ENCODE peak calls at places on chromosome 7, in ten cellular contexts. W is NCI-H2081 treated with DMSO at 0.1 percent for 48 hours, Q is endothelial cell, U is A172, F is cardiac fibroblast, R is amygdala, M is keratinocyte, S is skeletal muscle cell, C is brain microvascular endothelial cell, T is stromal cell of bone marrow. L is an unnamed sample.

GRCh38 chr7:151520419-151521229 is 929 bp upstream of the RHEB start:
- DNase-seq in W (no peak), R (no peak), M (no peak), C (no peak), U (peak), S (no peak), T (no peak), Q (peak), F (no peak), L (no peak)

GRCh38 chr7:134954197-134955082 is 31.9 kb upstream of the AGBL3 start:
- DNase-seq in M (peak), W (peak), U (peak), F (peak), R (no peak), S (no peak), C (no peak), Q (no peak), T (peak), L (no peak)

GRCh38 chr7:23100697-23101096 is 4.9 kb upstream of the KLHL7 start:
- DNase-seq in M (no peak), C (no peak), T (no peak), S (no peak), W (no peak), F (no peak), U (no peak), R (no peak), Q (no peak), L (no peak)

GRCh38 chr7:139648941-139649425 is 125.5 kb downstream of the CLEC2L start:
- DNase-seq in M (no peak), Q (no peak), U (no peak), R (no peak), F (no peak), C (no peak), T (no peak), S (no peak), W (no peak), L (peak)

GRCh38 chr7:50664461-50664922 is 99.3 kb upstream of the DDC start:
- DNase-seq in C (peak), W (no peak), S (no peak), F (peak), Q (no peak), M (peak), T (peak), R (no peak), U (peak), L (no peak)

GRCh38 chr7:95169678-95170077 is 154.7 kb downstream of the PON1 start:
- DNase-seq in R (no peak), F (peak), T (peak), W (no peak), Q (no peak), C (no peak), M (no peak), U (no peak), S (no peak), L (no peak)

GRCh38 chr7:51450541-51450940 is 133.9 kb upstream of the COBL start:
- DNase-seq in F (no peak), R (no peak), T (no peak), C (no peak), M (no peak), Q (no peak), U (no peak), S (no peak), W (no peak), L (no peak)

GRCh38 chr7:26760499-26760898 is 103.9 kb downstream of the SKAP2 start:
- DNase-seq in Q (no peak), T (no peak), W (no peak), U (no peak), S (no peak), F (no peak), C (no peak), M (no peak), R (no peak), L (no peak)

GRCh38 chr7:116327751-116328150 is 117.4 kb downstream of the TES start:
- DNase-seq in M (no peak), T (peak), F (peak), R (no peak), C (peak), S (peak), Q (no peak), U (peak), W (no peak), L (no peak)

GRCh38 chr7:72040641-72041040 is 371.5 kb downstream of the CALN1 start:
- DNase-seq in C (no peak), Q (no peak), U (no peak), T (no peak), R (no peak), S (no peak), M (no peak), W (no peak), F (no peak), L (no peak)